ENCODE peak calls at places on chromosomes 1 and 21, in eight cellular contexts. One of them, this sample, is unnamed.
A peak's percentile ranks its signal among the peaks of the same experiment; 100 is the strongest.

GRCh38 chr1:19309123-19309813 is 2.7 kb downstream of the AKR7A2 start:
- DNase-seq in endothelial cell of umbilical vein: no peak
- DNase-seq in fibroblast of mammary gland: peak; percentile 87
- DNase-seq in lower lobe of right lung: no peak
- DNase-seq in heart right ventricle: no peak
- DNase-seq in fibroblast of lung: peak; percentile 87
- DNase-seq in astrocyte of the spinal cord: peak; percentile 81
- DNase-seq in esophagus squamous epithelium: no peak
- DNase-seq in this sample: peak; percentile 83

GRCh38 chr21:45455321-45456013 is 50.5 kb downstream of the COL18A1 start:
- DNase-seq in endothelial cell of umbilical vein: no peak
- DNase-seq in fibroblast of mammary gland: peak; percentile 42
- DNase-seq in lower lobe of right lung: no peak
- DNase-seq in heart right ventricle: no peak
- DNase-seq in fibroblast of lung: peak; percentile 61
- DNase-seq in astrocyte of the spinal cord: peak; percentile 52
- DNase-seq in esophagus squamous epithelium: no peak
- DNase-seq in this sample: peak; percentile 69

GRCh38 chr1:101314244-101314643 is 77.4 kb downstream of the S1PR1 start:
- DNase-seq in endothelial cell of umbilical vein: no peak
- DNase-seq in fibroblast of mammary gland: peak; percentile 76
- DNase-seq in lower lobe of right lung: no peak
- DNase-seq in heart right ventricle: no peak
- DNase-seq in fibroblast of lung: no peak
- DNase-seq in astrocyte of the spinal cord: peak; percentile 25
- DNase-seq in esophagus squamous epithelium: no peak
- DNase-seq in this sample: peak; percentile 64

GRCh38 chr1:31423418-31423947 is 10.5 kb downstream of the SERINC2 start:
- DNase-seq in endothelial cell of umbilical vein: no peak
- DNase-seq in fibroblast of mammary gland: no peak
- DNase-seq in lower lobe of right lung: peak; percentile 10
- DNase-seq in heart right ventricle: no peak
- DNase-seq in fibroblast of lung: no peak
- DNase-seq in astrocyte of the spinal cord: no peak
- DNase-seq in esophagus squamous epithelium: no peak
- DNase-seq in this sample: no peak

GRCh38 chr1:150765229-150765976 is at the start of gene CTSS:
- DNase-seq in endothelial cell of umbilical vein: peak; percentile 58
- DNase-seq in fibroblast of mammary gland: peak; percentile 25
- DNase-seq in lower lobe of right lung: no peak
- DNase-seq in heart right ventricle: no peak
- DNase-seq in fibroblast of lung: peak; percentile 25
- DNase-seq in astrocyte of the spinal cord: peak; percentile 17
- DNase-seq in esophagus squamous epithelium: no peak
- DNase-seq in this sample: peak; percentile 44

GRCh38 chr1:174659823-174660222 is 212.1 kb downstream of the GPR52 start:
- DNase-seq in endothelial cell of umbilical vein: peak; percentile 47
- DNase-seq in fibroblast of mammary gland: peak; percentile 80
- DNase-seq in lower lobe of right lung: no peak
- DNase-seq in heart right ventricle: peak; percentile 18
- DNase-seq in fibroblast of lung: peak; percentile 25
- DNase-seq in astrocyte of the spinal cord: peak; percentile 75
- DNase-seq in esophagus squamous epithelium: no peak
- DNase-seq in this sample: peak; percentile 69

GRCh38 chr21:18443686-18444085 is 40.1 kb upstream of the TMPRSS15 start:
- DNase-seq in endothelial cell of umbilical vein: no peak
- DNase-seq in fibroblast of mammary gland: no peak
- DNase-seq in lower lobe of right lung: no peak
- DNase-seq in heart right ventricle: no peak
- DNase-seq in fibroblast of lung: no peak
- DNase-seq in astrocyte of the spinal cord: no peak
- DNase-seq in esophagus squamous epithelium: no peak
- DNase-seq in this sample: no peak

GRCh38 chr1:73593804-73594203 is 604.2 kb downstream of the LRRIQ3 start:
- DNase-seq in endothelial cell of umbilical vein: peak; percentile 61
- DNase-seq in fibroblast of mammary gland: no peak
- DNase-seq in lower lobe of right lung: no peak
- DNase-seq in heart right ventricle: no peak
- DNase-seq in fibroblast of lung: no peak
- DNase-seq in astrocyte of the spinal cord: no peak
- DNase-seq in esophagus squamous epithelium: no peak
- DNase-seq in this sample: no peak

GRCh38 chr1:199041173-199041914 is 402.5 kb downstream of the PTPRC start:
- DNase-seq in endothelial cell of umbilical vein: no peak
- DNase-seq in fibroblast of mammary gland: no peak
- DNase-seq in lower lobe of right lung: no peak
- DNase-seq in heart right ventricle: no peak
- DNase-seq in fibroblast of lung: no peak
- DNase-seq in astrocyte of the spinal cord: peak; percentile 34
- DNase-seq in esophagus squamous epithelium: no peak
- DNase-seq in this sample: peak; percentile 24

GRCh38 chr1:97091679-97092078 is 370.1 kb downstream of the PTBP2 start:
- DNase-seq in endothelial cell of umbilical vein: peak; percentile 89
- DNase-seq in fibroblast of mammary gland: no peak
- DNase-seq in lower lobe of right lung: no peak
- DNase-seq in heart right ventricle: no peak
- DNase-seq in fibroblast of lung: no peak
- DNase-seq in astrocyte of the spinal cord: no peak
- DNase-seq in esophagus squamous epithelium: no peak
- DNase-seq in this sample: no peak
- H3K4me3 ChIP-seq in endothelial cell of umbilical vein: no peak overlapping the region
- H3K4me3 ChIP-seq in fibroblast of mammary gland: no peak overlapping the region
- H3K4me3 ChIP-seq in lower lobe of right lung: no peak overlapping the region
- H3K4me3 ChIP-seq in heart right ventricle: no peak overlapping the region
- H3K4me3 ChIP-seq in fibroblast of lung: no peak overlapping the region
- H3K4me3 ChIP-seq in astrocyte of the spinal cord: no peak overlapping the region
- H3K4me3 ChIP-seq in esophagus squamous epithelium: no peak overlapping the region
- H3K4me3 ChIP-seq in this sample: no peak overlapping the region

DNA sequence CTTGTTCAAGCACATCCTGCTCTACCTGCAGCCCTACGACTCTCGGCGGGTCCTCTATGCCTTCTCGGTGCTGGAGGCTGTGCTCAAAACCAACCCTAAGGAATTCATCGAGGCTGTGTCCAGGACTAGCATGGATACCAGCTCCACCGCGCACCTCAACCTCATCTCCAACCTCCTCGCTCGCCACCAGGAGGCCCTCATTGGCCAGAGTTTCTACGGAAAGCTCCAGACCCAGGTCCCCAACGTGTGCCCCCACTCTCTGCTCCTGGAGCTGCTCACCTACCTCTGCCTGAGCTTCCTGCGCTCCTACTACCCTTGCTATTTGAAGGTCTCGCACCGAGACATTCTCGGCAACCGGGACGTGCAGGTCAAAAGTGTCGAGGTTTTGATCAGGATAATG is 74.3 kb upstream of the MORC3 start:
- DNase-seq in endothelial cell of umbilical vein: no peak
- DNase-seq in fibroblast of mammary gland: no peak
- DNase-seq in lower lobe of right lung: no peak
- DNase-seq in heart right ventricle: no peak
- DNase-seq in fibroblast of lung: no peak
- DNase-seq in astrocyte of the spinal cord: no peak
- DNase-seq in esophagus squamous epithelium: no peak
- DNase-seq in this sample: no peak
- TF ChIP-seq CTCF in endothelial cell of umbilical vein: no peak
- TF ChIP-seq CTCF in fibroblast of mammary gland: no peak
- TF ChIP-seq CTCF in lower lobe of right lung: no peak
- TF ChIP-seq CTCF in heart right ventricle: no peak
- TF ChIP-seq CTCF in fibroblast of lung: no peak
- TF ChIP-seq CTCF in astrocyte of the spinal cord: no peak
- TF ChIP-seq CTCF in esophagus squamous epithelium: no peak
- TF ChIP-seq CTCF in this sample: no peak

DNA sequence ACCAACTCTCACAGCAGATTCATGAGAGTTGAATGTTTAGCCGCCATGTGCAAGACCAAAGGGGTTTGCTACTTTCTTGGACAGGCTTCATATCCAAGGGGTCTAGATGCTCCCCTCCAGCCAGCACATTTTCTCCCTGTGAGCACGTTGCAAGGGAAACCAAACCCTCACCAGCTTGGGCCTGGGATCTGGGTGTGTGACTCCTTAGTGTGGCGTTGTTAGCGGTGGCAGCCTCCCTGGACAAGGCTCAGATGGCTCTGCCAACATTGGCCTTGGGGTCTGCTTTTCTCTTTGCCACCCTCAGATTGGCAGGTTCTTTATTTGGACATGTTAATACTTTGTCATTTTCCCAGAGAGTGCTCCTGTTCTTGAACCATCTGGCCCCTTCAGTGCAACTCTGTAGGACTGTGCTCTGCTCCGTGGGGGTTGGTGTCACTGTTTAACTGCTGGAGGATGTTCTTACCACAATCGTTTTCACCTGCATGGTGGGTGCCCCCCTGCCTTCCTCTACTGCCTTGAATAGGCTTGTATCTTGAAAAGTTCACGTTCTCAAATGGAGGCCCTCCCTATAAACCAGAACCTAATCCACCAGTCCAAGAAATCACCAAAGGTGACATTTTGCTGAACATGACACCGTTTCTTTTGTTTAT is 13.4 kb downstream of the ABCG1 start:
- DNase-seq in endothelial cell of umbilical vein: no peak
- DNase-seq in fibroblast of mammary gland: no peak
- DNase-seq in lower lobe of right lung: peak; percentile 26
- DNase-seq in heart right ventricle: no peak
- DNase-seq in fibroblast of lung: no peak
- DNase-seq in astrocyte of the spinal cord: no peak
- DNase-seq in esophagus squamous epithelium: no peak
- DNase-seq in this sample: no peak
- H3K4me3 ChIP-seq in endothelial cell of umbilical vein: no peak overlapping the region
- H3K4me3 ChIP-seq in fibroblast of mammary gland: no peak overlapping the region
- H3K4me3 ChIP-seq in lower lobe of right lung: no peak overlapping the region
- H3K4me3 ChIP-seq in heart right ventricle: no peak overlapping the region
- H3K4me3 ChIP-seq in fibroblast of lung: no peak overlapping the region
- H3K4me3 ChIP-seq in astrocyte of the spinal cord: no peak overlapping the region
- H3K4me3 ChIP-seq in esophagus squamous epithelium: no peak overlapping the region
- H3K4me3 ChIP-seq in this sample: no peak overlapping the region

DNA sequence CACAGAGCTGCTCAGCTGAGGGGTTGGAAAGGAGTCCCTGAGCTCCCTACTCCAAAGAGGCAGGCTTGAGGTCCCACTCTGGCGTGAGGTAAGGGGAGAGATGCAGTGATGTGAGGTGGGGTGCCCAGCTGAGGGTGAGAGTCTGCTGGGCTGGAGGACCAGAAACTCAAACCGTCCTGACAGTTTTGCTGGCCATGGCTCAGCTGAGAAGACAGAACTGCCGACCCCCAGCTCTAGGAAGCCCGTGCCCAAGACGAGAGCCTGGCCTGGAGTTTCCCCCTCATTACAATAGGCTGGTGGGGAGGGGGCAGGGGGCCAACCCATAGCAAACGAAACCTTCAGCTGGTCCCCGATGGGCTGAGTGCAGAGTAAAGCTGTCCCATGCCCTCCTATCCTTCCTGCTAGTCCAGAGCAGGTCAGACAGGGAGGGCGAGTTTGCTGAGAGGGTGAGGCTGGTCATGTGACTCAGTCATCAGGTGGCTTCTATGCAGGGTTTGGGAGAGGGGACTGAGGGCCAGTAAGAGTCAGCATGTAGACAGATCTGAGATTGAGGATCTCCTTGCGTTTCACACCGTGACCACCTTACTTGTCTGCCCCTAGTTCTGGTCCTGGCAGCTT is 129.3 kb downstream of the PRDM2 start:
- DNase-seq in endothelial cell of umbilical vein: no peak
- DNase-seq in fibroblast of mammary gland: no peak
- DNase-seq in lower lobe of right lung: no peak
- DNase-seq in heart right ventricle: no peak
- DNase-seq in fibroblast of lung: no peak
- DNase-seq in astrocyte of the spinal cord: no peak
- DNase-seq in esophagus squamous epithelium: no peak
- DNase-seq in this sample: no peak
- TF ChIP-seq CTCF in endothelial cell of umbilical vein: no peak
- TF ChIP-seq CTCF in fibroblast of mammary gland: no peak
- TF ChIP-seq CTCF in lower lobe of right lung: no peak
- TF ChIP-seq CTCF in heart right ventricle: no peak
- TF ChIP-seq CTCF in fibroblast of lung: no peak
- TF ChIP-seq CTCF in astrocyte of the spinal cord: no peak
- TF ChIP-seq CTCF in esophagus squamous epithelium: no peak
- TF ChIP-seq CTCF in this sample: no peak

GRCh38 chr1:118984990-118985608 is 3.0 kb downstream of the TBX15 start:
- DNase-seq in endothelial cell of umbilical vein: no peak
- DNase-seq in fibroblast of mammary gland: no peak
- DNase-seq in lower lobe of right lung: no peak
- DNase-seq in heart right ventricle: no peak
- DNase-seq in fibroblast of lung: no peak
- DNase-seq in astrocyte of the spinal cord: no peak
- DNase-seq in esophagus squamous epithelium: no peak
- DNase-seq in this sample: no peak

GRCh38 chr1:118983558-118984021 is 4.6 kb downstream of the TBX15 start:
- DNase-seq in endothelial cell of umbilical vein: no peak
- DNase-seq in fibroblast of mammary gland: peak; percentile 87
- DNase-seq in lower lobe of right lung: no peak
- DNase-seq in heart right ventricle: no peak
- DNase-seq in fibroblast of lung: no peak
- DNase-seq in astrocyte of the spinal cord: peak; percentile 43
- DNase-seq in esophagus squamous epithelium: no peak
- DNase-seq in this sample: no peak

GRCh38 chr1:118985611-118986290 is 2.4 kb downstream of the TBX15 start:
- DNase-seq in endothelial cell of umbilical vein: no peak
- DNase-seq in fibroblast of mammary gland: peak; percentile 61
- DNase-seq in lower lobe of right lung: no peak
- DNase-seq in heart right ventricle: no peak
- DNase-seq in fibroblast of lung: no peak
- DNase-seq in astrocyte of the spinal cord: no peak
- DNase-seq in esophagus squamous epithelium: no peak
- DNase-seq in this sample: no peak

GRCh38 chr1:118982816-118983557 is 5.2 kb downstream of the TBX15 start:
- DNase-seq in endothelial cell of umbilical vein: no peak
- DNase-seq in fibroblast of mammary gland: no peak
- DNase-seq in lower lobe of right lung: no peak
- DNase-seq in heart right ventricle: no peak
- DNase-seq in fibroblast of lung: no peak
- DNase-seq in astrocyte of the spinal cord: no peak
- DNase-seq in esophagus squamous epithelium: no peak
- DNase-seq in this sample: no peak

GRCh38 chr1:118984086-118984989 is 3.8 kb downstream of the TBX15 start:
- DNase-seq in endothelial cell of umbilical vein: peak; percentile 24
- DNase-seq in fibroblast of mammary gland: peak; percentile 76
- DNase-seq in lower lobe of right lung: no peak
- DNase-seq in heart right ventricle: no peak
- DNase-seq in fibroblast of lung: peak; percentile 49
- DNase-seq in astrocyte of the spinal cord: peak; percentile 70
- DNase-seq in esophagus squamous epithelium: no peak
- DNase-seq in this sample: no peak
- H3K4me3 ChIP-seq in endothelial cell of umbilical vein: no peak overlapping the region
- H3K4me3 ChIP-seq in fibroblast of mammary gland: peak overlapping the region; percentile 84
- H3K4me3 ChIP-seq in lower lobe of right lung: peak overlapping the region; percentile 39
- H3K4me3 ChIP-seq in heart right ventricle: peak overlapping the region; percentile 24
- H3K4me3 ChIP-seq in fibroblast of lung: no peak overlapping the region
- H3K4me3 ChIP-seq in astrocyte of the spinal cord: peak overlapping the region; percentile 62
- H3K4me3 ChIP-seq in esophagus squamous epithelium: peak overlapping the region; percentile 19
- H3K4me3 ChIP-seq in this sample: no peak overlapping the region

GRCh38 chr1:219121634-219122033 is 52.0 kb upstream of the LYPLAL1 start:
- DNase-seq in endothelial cell of umbilical vein: no peak
- DNase-seq in fibroblast of mammary gland: peak; percentile 65
- DNase-seq in lower lobe of right lung: no peak
- DNase-seq in heart right ventricle: no peak
- DNase-seq in fibroblast of lung: no peak
- DNase-seq in astrocyte of the spinal cord: no peak
- DNase-seq in esophagus squamous epithelium: no peak
- DNase-seq in this sample: peak; percentile 16
- TF ChIP-seq CTCF in endothelial cell of umbilical vein: no peak
- TF ChIP-seq CTCF in fibroblast of mammary gland: no peak
- TF ChIP-seq CTCF in lower lobe of right lung: no peak
- TF ChIP-seq CTCF in heart right ventricle: no peak
- TF ChIP-seq CTCF in fibroblast of lung: no peak
- TF ChIP-seq CTCF in astrocyte of the spinal cord: no peak
- TF ChIP-seq CTCF in esophagus squamous epithelium: no peak
- TF ChIP-seq CTCF in this sample: no peak